ENCODE peak calls at places on chromosomes 7 and 10, in ten cellular contexts. F, T, U, N, P, A, Z, J, Y and Q are unnamed samples.
A peak's percentile ranks its signal among the peaks of the same experiment; 100 is the strongest.

GRCh38 chr10:8076948-8077347 is 22.5 kb downstream of the GATA3 start:
- DNase-seq in F (no peak), T (no peak), U (no peak), N (no peak), P (no peak), A (no peak), Z (no peak), J (no peak), Y (no peak), Q (no peak)

GRCh38 chr10:29428486-29428885 is 139.6 kb downstream of the LYZL1 start:
- DNase-seq in F (no peak), T (no peak), U (no peak), N (no peak), P (no peak), A (no peak), Z (no peak), J (no peak), Y (no peak), Q (no peak)

GRCh38 chr7:925601-926000 is 28.9 kb downstream of the ADAP1 start:
- DNase-seq in F (no peak), T (peak; percentile 18), U (no peak), N (no peak), P (no peak), A (no peak), Z (no peak), J (peak; percentile 48), Y (no peak), Q (no peak)

GRCh38 chr10:93080350-93081046 is 6.8 kb downstream of the CYP26A1 start:
- DNase-seq in F (peak; percentile 56), T (no peak), U (peak; percentile 29), N (peak; percentile 28), P (peak; percentile 85), A (peak; percentile 75), Z (no peak), J (peak; percentile 61), Y (peak; percentile 50), Q (peak; percentile 22)

GRCh38 chr10:79139124-79139835 is 70.5 kb downstream of the ZMIZ1 start:
- DNase-seq in F (no peak), T (no peak), U (no peak), N (no peak), P (no peak), A (no peak), Z (peak; percentile 83), J (no peak), Y (no peak), Q (no peak)

GRCh38 chr10:47079177-47079580 is 168.0 kb downstream of the PTPN20 start:
- DNase-seq in F (no peak), T (no peak), U (no peak), N (no peak), P (no peak), A (no peak), Z (no peak), J (no peak), Y (no peak), Q (no peak)

GRCh38 chr7:157770716-157771320 is 434.0 kb downstream of the DNAJB6 start:
- DNase-seq in F (no peak), T (no peak), U (no peak), N (no peak), P (no peak), A (no peak), Z (no peak), J (no peak), Y (no peak), Q (no peak)

GRCh38 chr10:70918851-70919530 is 30.6 kb upstream of the PCBD1 start:
- DNase-seq in F (no peak), T (no peak), U (no peak), N (no peak), P (no peak), A (no peak), Z (no peak), J (no peak), Y (no peak), Q (no peak)

GRCh38 chr7:55733584-55733983 is 129.0 kb downstream of the SEPTIN14 start:
- DNase-seq in F (no peak), T (no peak), U (no peak), N (no peak), P (no peak), A (no peak), Z (no peak), J (no peak), Y (no peak), Q (no peak)

GRCh38 chr7:52691257-52691656 is 344.2 kb upstream of the POM121L12 start:
- DNase-seq in F (no peak), T (no peak), U (no peak), N (no peak), P (no peak), A (no peak), Z (no peak), J (no peak), Y (no peak), Q (no peak)

GRCh38 chr10:3853547-3853989 is 68.6 kb upstream of the KLF6 start:
- DNase-seq in F (no peak), T (no peak), U (no peak), N (no peak), P (no peak), A (no peak), Z (no peak), J (no peak), Y (peak; percentile 12), Q (no peak)

GRCh38 chr10:119139464-119140067 is 25.9 kb downstream of the SFXN4 start:
- DNase-seq in F (no peak), T (peak; percentile 26), U (peak; percentile 38), N (peak; percentile 34), P (peak; percentile 76), A (peak; percentile 59), Z (no peak), J (no peak), Y (no peak), Q (peak; percentile 37)

GRCh38 chr10:6840093-6840763 is 260.2 kb upstream of the PRKCQ start:
- DNase-seq in F (no peak), T (no peak), U (no peak), N (no peak), P (no peak), A (no peak), Z (no peak), J (no peak), Y (no peak), Q (no peak)

GRCh38 chr10:7473474-7473873 is 62.6 kb upstream of the SFMBT2 start:
- DNase-seq in F (no peak), T (no peak), U (no peak), N (no peak), P (no peak), A (no peak), Z (no peak), J (no peak), Y (no peak), Q (no peak)

GRCh38 chr7:1531979-1532455 is 1.5 kb downstream of the MAFK start:
- DNase-seq in F (no peak), T (no peak), U (no peak), N (no peak), P (no peak), A (no peak), Z (no peak), J (no peak), Y (no peak), Q (no peak)

GRCh38 chr7:54991341-54991740 is 27.5 kb upstream of the EGFR start:
- DNase-seq in F (no peak), T (no peak), U (no peak), N (no peak), P (no peak), A (no peak), Z (no peak), J (no peak), Y (no peak), Q (no peak)

GRCh38 chr7:70570029-70570428 is 561.9 kb upstream of the GALNT17 start:
- DNase-seq in F (no peak), T (no peak), U (no peak), N (no peak), P (no peak), A (no peak), Z (no peak), J (no peak), Y (no peak), Q (no peak)

GRCh38 chr10:133358162-133358919 is 522 bp upstream of the FUOM start:
- DNase-seq in F (no peak), T (no peak), U (no peak), N (no peak), P (no peak), A (no peak), Z (no peak), J (no peak), Y (no peak), Q (peak; percentile 24)

GRCh38 chr10:70558871-70559810 is 43.4 kb downstream of the PRF1 start:
- DNase-seq in F (peak; percentile 26), T (peak; percentile 53), U (peak; percentile 50), N (peak; percentile 46), P (peak; percentile 88), A (peak; percentile 80), Z (peak; percentile 18), J (no peak), Y (peak; percentile 11), Q (peak; percentile 56)